ENCODE peak calls at places on chromosomes 11 and 22, in four cellular contexts. H is glutamatergic neuron; T is lower leg skin; F is stimulated activated naive CD4-positive, alpha-beta T cell. K is an unnamed sample.

GRCh38 chr11:1853376-1854131 is 670 bp downstream of the LSP1 start:
- DNase-seq in H (no peak), T (no peak), F (no peak), K (no peak)

GRCh38 chr11:44607324-44607962 is 42.0 kb downstream of the CD82 start:
- DNase-seq in H (no peak), T (no peak), F (no peak), K (no peak)

GRCh38 chr11:84687433-84687832 is 939.7 kb downstream of the DLG2 start:
- DNase-seq in H (no peak), T (no peak), F (no peak), K (no peak)

GRCh38 chr22:42336527-42337227 is 66.2 kb upstream of the TCF20 start:
- DNase-seq in H (no peak), T (no peak), F (no peak), K (no peak)

GRCh38 chr22:32245042-32245441 is 10.1 kb downstream of the SLC5A4 start:
- DNase-seq in H (no peak), T (no peak), F (no peak), K (no peak)

GRCh38 chr22:47174096-47174495 is 411.6 kb downstream of the TBC1D22A start:
- DNase-seq in H (no peak), T (no peak), F (no peak), K (peak; percentile 72)

GRCh38 chr22:50146440-50147228 is 23.9 kb upstream of the PANX2 start:
- DNase-seq in H (no peak), T (no peak), F (no peak), K (peak; percentile 89)

GRCh38 chr11:116189378-116190170 is 583.2 kb downstream of the BUD13 start:
- DNase-seq in H (no peak), T (no peak), F (no peak), K (no peak)

GRCh38 chr11:34890812-34891211 is 25.4 kb downstream of the APIP start:
- DNase-seq in H (no peak), T (no peak), F (peak; percentile 11), K (no peak)

GRCh38 chr11:62707277-62707771 is at the start of the genes BSCL2 and GNG3:
- DNase-seq in H (peak; percentile 99), T (no peak), F (no peak), K (no peak)

GRCh38 chr11:464316-464715 is 14.2 kb downstream of the PTDSS2 start:
- DNase-seq in H (no peak), T (no peak), F (no peak), K (peak; percentile 47)

GRCh38 chr11:83122050-83122449 is 34.9 kb upstream of the PCF11 start:
- DNase-seq in H (no peak), T (no peak), F (no peak), K (no peak)

K was measured in posterior vena cava.